ENCODE peak calls at places on chromosome 15, in six cellular contexts. One of them, this sample, is unnamed.

GRCh38 chr15:60660290-60661051 is 181.5 kb upstream of the ICE2 start:
- DNase-seq in transverse colon: no peak
- DNase-seq in sigmoid colon: no peak
- DNase-seq in ovary: peak
- DNase-seq in GM12878: no peak
- DNase-seq in A549: no peak
- DNase-seq in this sample: no peak

GRCh38 chr15:31403606-31404005 is 77.0 kb downstream of the KLF13 start:
- DNase-seq in transverse colon: no peak
- DNase-seq in sigmoid colon: no peak
- DNase-seq in ovary: no peak
- DNase-seq in GM12878: no peak
- DNase-seq in A549: no peak
- DNase-seq in this sample: no peak

GRCh38 chr15:86267892-86268291 is 188.2 kb downstream of the AGBL1 start:
- DNase-seq in transverse colon: no peak
- DNase-seq in sigmoid colon: no peak
- DNase-seq in ovary: no peak
- DNase-seq in GM12878: no peak
- DNase-seq in A549: no peak
- DNase-seq in this sample: no peak

GRCh38 chr15:88127477-88127799 is 129.1 kb downstream of the NTRK3 start:
- DNase-seq in transverse colon: no peak
- DNase-seq in sigmoid colon: no peak
- DNase-seq in ovary: no peak
- DNase-seq in GM12878: no peak
- DNase-seq in A549: no peak
- DNase-seq in this sample: no peak

GRCh38 chr15:75307778-75308390 is 25.2 kb downstream of the GOLGA6D start:
- DNase-seq in transverse colon: peak
- DNase-seq in sigmoid colon: peak
- DNase-seq in ovary: no peak
- DNase-seq in GM12878: no peak
- DNase-seq in A549: peak
- DNase-seq in this sample: no peak

GRCh38 chr15:23569513-23569912 is 4.0 kb downstream of the MKRN3 start:
- DNase-seq in transverse colon: no peak
- DNase-seq in sigmoid colon: no peak
- DNase-seq in ovary: no peak
- DNase-seq in GM12878: no peak
- DNase-seq in A549: no peak
- DNase-seq in this sample: no peak

GRCh38 chr15:59364238-59364637 is 8.4 kb downstream of the MYO1E start:
- DNase-seq in transverse colon: no peak
- DNase-seq in sigmoid colon: no peak
- DNase-seq in ovary: no peak
- DNase-seq in GM12878: no peak
- DNase-seq in A549: no peak
- DNase-seq in this sample: no peak

GRCh38 chr15:27826902-27827321 is 272.2 kb downstream of the OCA2 start:
- DNase-seq in transverse colon: no peak
- DNase-seq in sigmoid colon: no peak
- DNase-seq in ovary: no peak
- DNase-seq in GM12878: no peak
- DNase-seq in A549: no peak
- DNase-seq in this sample: peak

GRCh38 chr15:25971053-25971452 is 107.9 kb upstream of the ATP10A start:
- DNase-seq in transverse colon: no peak
- DNase-seq in sigmoid colon: no peak
- DNase-seq in ovary: no peak
- DNase-seq in GM12878: no peak
- DNase-seq in A549: no peak
- DNase-seq in this sample: no peak

GRCh38 chr15:72313881-72314280 is 6.1 kb downstream of the CELF6 start:
- DNase-seq in transverse colon: no peak
- DNase-seq in sigmoid colon: no peak
- DNase-seq in ovary: no peak
- DNase-seq in GM12878: no peak
- DNase-seq in A549: no peak
- DNase-seq in this sample: peak

GRCh38 chr15:90002428-90002844 is 1.3 kb downstream of the ZNF710 start:
- DNase-seq in transverse colon: peak
- DNase-seq in sigmoid colon: peak
- DNase-seq in ovary: peak
- DNase-seq in GM12878: no peak
- DNase-seq in A549: peak
- DNase-seq in this sample: no peak

GRCh38 chr15:101466188-101466587 is 23.3 kb downstream of the PCSK6 start:
- DNase-seq in transverse colon: no peak
- DNase-seq in sigmoid colon: no peak
- DNase-seq in ovary: no peak
- DNase-seq in GM12878: no peak
- DNase-seq in A549: no peak
- DNase-seq in this sample: no peak

GRCh38 chr15:62472616-62473299 is 307.7 kb upstream of the C2CD4B start:
- DNase-seq in transverse colon: peak
- DNase-seq in sigmoid colon: peak
- DNase-seq in ovary: no peak
- DNase-seq in GM12878: no peak
- DNase-seq in A549: no peak
- DNase-seq in this sample: no peak

GRCh38 chr15:83858820-83859505 is 205.0 kb downstream of the ADAMTSL3 start:
- DNase-seq in transverse colon: no peak
- DNase-seq in sigmoid colon: no peak
- DNase-seq in ovary: no peak
- DNase-seq in GM12878: no peak
- DNase-seq in A549: no peak
- DNase-seq in this sample: no peak

GRCh38 chr15:55237219-55238130 is 40.7 kb upstream of the RSL24D1 start:
- DNase-seq in transverse colon: no peak
- DNase-seq in sigmoid colon: no peak
- DNase-seq in ovary: no peak
- DNase-seq in GM12878: no peak
- DNase-seq in A549: no peak
- DNase-seq in this sample: no peak

GRCh38 chr15:80732148-80732547 is 37.0 kb downstream of the ABHD17C start:
- DNase-seq in transverse colon: no peak
- DNase-seq in sigmoid colon: no peak
- DNase-seq in ovary: no peak
- DNase-seq in GM12878: no peak
- DNase-seq in A549: no peak
- DNase-seq in this sample: no peak

GRCh38 chr15:47288794-47289193 is 428.5 kb upstream of the SEMA6D start:
- DNase-seq in transverse colon: no peak
- DNase-seq in sigmoid colon: no peak
- DNase-seq in ovary: no peak
- DNase-seq in GM12878: no peak
- DNase-seq in A549: no peak
- DNase-seq in this sample: no peak

GRCh38 chr15:60649845-60650548 is 171.1 kb upstream of the ICE2 start:
- DNase-seq in transverse colon: peak
- DNase-seq in sigmoid colon: no peak
- DNase-seq in ovary: no peak
- DNase-seq in GM12878: peak
- DNase-seq in A549: no peak
- DNase-seq in this sample: no peak

GRCh38 chr15:67820992-67821783 is 4.1 kb upstream of the SKOR1 start:
- DNase-seq in transverse colon: peak
- DNase-seq in sigmoid colon: no peak
- DNase-seq in ovary: peak
- DNase-seq in GM12878: no peak
- DNase-seq in A549: no peak
- DNase-seq in this sample: no peak

GRCh38 chr15:59751552-59752413 is 62.7 kb upstream of the BNIP2 start:
- DNase-seq in transverse colon: no peak
- DNase-seq in sigmoid colon: no peak
- DNase-seq in ovary: no peak
- DNase-seq in GM12878: no peak
- DNase-seq in A549: peak
- DNase-seq in this sample: peak

GRCh38 chr15:34987623-34987981 is 485 bp downstream of the ZNF770 start:
- DNase-seq in transverse colon: no peak
- DNase-seq in sigmoid colon: no peak
- DNase-seq in ovary: peak
- DNase-seq in GM12878: no peak
- DNase-seq in A549: no peak
- DNase-seq in this sample: no peak

GRCh38 chr15:76998661-76999285 is 3.8 kb downstream of the PSTPIP1 start:
- DNase-seq in transverse colon: no peak
- DNase-seq in sigmoid colon: no peak
- DNase-seq in ovary: no peak
- DNase-seq in GM12878: no peak
- DNase-seq in A549: no peak
- DNase-seq in this sample: no peak

GRCh38 chr15:90881181-90881977 is 2.9 kb upstream of the FES start:
- DNase-seq in transverse colon: no peak
- DNase-seq in sigmoid colon: no peak
- DNase-seq in ovary: no peak
- DNase-seq in GM12878: no peak
- DNase-seq in A549: no peak
- DNase-seq in this sample: no peak

GRCh38 chr15:63892794-63893441 is 59.2 kb upstream of the HERC1 start:
- DNase-seq in transverse colon: peak
- DNase-seq in sigmoid colon: no peak
- DNase-seq in ovary: no peak
- DNase-seq in GM12878: peak
- DNase-seq in A549: no peak
- DNase-seq in this sample: no peak

GRCh38 chr15:36208868-36209582 is 370.4 kb upstream of the CDIN1 start:
- DNase-seq in transverse colon: no peak
- DNase-seq in sigmoid colon: no peak
- DNase-seq in ovary: no peak
- DNase-seq in GM12878: no peak
- DNase-seq in A549: no peak
- DNase-seq in this sample: no peak

GRCh38 chr15:90489944-90490343 is 39.8 kb upstream of the CRTC3 start:
- DNase-seq in transverse colon: no peak
- DNase-seq in sigmoid colon: no peak
- DNase-seq in ovary: no peak
- DNase-seq in GM12878: no peak
- DNase-seq in A549: no peak
- DNase-seq in this sample: no peak

GRCh38 chr15:40764766-40765136 is 883 bp downstream of the GCHFR start:
- DNase-seq in transverse colon: no peak
- DNase-seq in sigmoid colon: no peak
- DNase-seq in ovary: no peak
- DNase-seq in GM12878: no peak
- DNase-seq in A549: no peak
- DNase-seq in this sample: no peak

GRCh38 chr15:82569834-82570233 is 29.6 kb upstream of the RPS17 start:
- DNase-seq in transverse colon: no peak
- DNase-seq in sigmoid colon: no peak
- DNase-seq in ovary: no peak
- DNase-seq in GM12878: no peak
- DNase-seq in A549: no peak
- DNase-seq in this sample: no peak

GRCh38 chr15:40471105-40471777 is 457 bp downstream of the CHST14 start:
- DNase-seq in transverse colon: peak
- DNase-seq in sigmoid colon: no peak
- DNase-seq in ovary: peak
- DNase-seq in GM12878: no peak
- DNase-seq in A549: peak
- DNase-seq in this sample: no peak

DNA sequence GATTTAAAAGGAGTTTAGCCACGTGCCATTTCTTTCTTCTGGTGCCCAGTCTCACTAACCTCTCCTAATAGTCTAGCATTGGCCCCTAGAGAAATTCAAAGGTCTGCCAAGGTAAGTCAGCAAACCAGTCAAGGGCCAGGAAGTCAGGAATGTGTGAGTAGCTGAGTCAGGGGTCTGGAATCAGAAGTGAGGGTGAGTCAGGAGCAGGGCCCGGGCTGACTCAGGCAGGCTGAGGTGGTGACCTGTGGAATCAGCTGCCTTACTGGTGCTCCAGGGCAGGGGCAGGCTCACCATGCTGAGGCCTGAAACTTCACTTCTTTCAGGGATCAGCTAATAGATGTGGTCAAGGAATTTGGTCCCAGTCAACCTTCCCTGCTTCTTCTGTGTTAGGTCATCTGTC is 105.8 kb upstream of the MYZAP start:
- DNase-seq in transverse colon: no peak
- DNase-seq in sigmoid colon: no peak
- DNase-seq in ovary: no peak
- DNase-seq in GM12878: no peak
- DNase-seq in A549: peak
- DNase-seq in this sample: no peak
- TF ChIP-seq EP300 in transverse colon: no peak
- TF ChIP-seq EP300 in sigmoid colon: no peak
- TF ChIP-seq EP300 in ovary: no peak
- TF ChIP-seq EP300 in GM12878: no peak
- TF ChIP-seq EP300 in A549: peak
- TF ChIP-seq EP300 in this sample: no peak

GRCh38 chr15:99511865-99512632 is 53.7 kb upstream of the MEF2A start:
- DNase-seq in transverse colon: no peak
- DNase-seq in sigmoid colon: no peak
- DNase-seq in ovary: no peak
- DNase-seq in GM12878: peak
- DNase-seq in A549: no peak
- DNase-seq in this sample: no peak
- TF ChIP-seq CTCF in transverse colon: no peak
- TF ChIP-seq CTCF in sigmoid colon: no peak
- TF ChIP-seq CTCF in ovary: no peak
- TF ChIP-seq CTCF in GM12878: no peak
- TF ChIP-seq CTCF in A549: no peak
- TF ChIP-seq CTCF in this sample: no peak

GRCh38 chr15:32877620-32878019 is 159.8 kb downstream of the GREM1 start:
- DNase-seq in transverse colon: no peak
- DNase-seq in sigmoid colon: no peak
- DNase-seq in ovary: no peak
- DNase-seq in GM12878: no peak
- DNase-seq in A549: no peak
- DNase-seq in this sample: no peak
- TF ChIP-seq EP300 in transverse colon: no peak
- TF ChIP-seq EP300 in sigmoid colon: no peak
- TF ChIP-seq EP300 in ovary: no peak
- TF ChIP-seq EP300 in GM12878: no peak
- TF ChIP-seq EP300 in A549: no peak
- TF ChIP-seq EP300 in this sample: no peak

DNA sequence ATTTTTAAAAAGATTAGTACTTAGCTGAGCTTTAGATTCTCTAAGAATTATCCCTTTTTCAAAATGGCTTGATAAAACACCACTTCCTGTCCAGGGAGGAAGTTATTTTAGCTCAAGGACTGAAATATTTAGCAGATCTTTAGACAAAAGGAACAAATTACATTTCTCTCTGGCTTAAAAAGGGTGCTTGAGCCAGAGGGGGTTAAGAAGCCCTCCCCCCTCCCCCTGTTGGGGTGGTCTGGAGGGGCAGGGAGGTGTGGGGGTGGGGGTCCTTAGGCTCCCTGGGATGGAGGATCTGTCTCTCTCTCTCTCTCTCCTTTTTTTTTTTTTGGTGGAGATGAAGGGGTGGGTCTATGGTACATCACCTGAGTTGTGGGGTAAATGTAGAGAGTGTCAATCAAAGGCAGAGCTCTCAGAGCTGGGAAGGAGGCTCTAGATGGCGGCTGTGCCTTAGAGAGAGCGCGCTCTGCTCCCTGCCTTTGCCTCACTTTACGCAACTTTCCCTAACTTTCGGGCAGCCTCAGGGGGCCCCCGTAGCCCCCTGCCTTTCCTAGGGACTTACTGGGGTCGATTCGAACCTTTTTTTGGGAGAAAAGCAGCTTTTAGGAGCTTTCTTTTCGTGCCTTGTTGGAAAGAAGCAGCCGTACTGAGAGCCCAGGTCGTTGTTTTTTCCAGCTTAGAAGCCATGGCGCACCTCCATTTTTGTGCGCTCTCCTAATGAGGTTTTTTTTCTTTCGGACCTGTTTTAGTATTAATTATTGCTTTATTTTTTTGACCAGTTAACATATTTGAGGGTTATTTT is at the start of gene CHD2:
- DNase-seq in transverse colon: peak
- DNase-seq in sigmoid colon: peak
- DNase-seq in ovary: peak
- DNase-seq in GM12878: peak
- DNase-seq in A549: peak
- DNase-seq in this sample: no peak
- TF ChIP-seq CTCF in transverse colon: no peak
- TF ChIP-seq CTCF in sigmoid colon: no peak
- TF ChIP-seq CTCF in ovary: peak
- TF ChIP-seq CTCF in GM12878: peak
- TF ChIP-seq CTCF in A549: no peak
- TF ChIP-seq CTCF in this sample: no peak

This sample was measured in esophagus muscularis mucosa.